ENCODE peak calls at places on chromosome 10, in seven cellular contexts. One of them, this sample, is unnamed.

GRCh38 chr10:103676851-103677417 is 178.4 kb downstream of the SH3PXD2A start:
- DNase-seq in body of pancreas: peak
- DNase-seq in esophagus squamous epithelium: no peak
- DNase-seq in progenitor cell of endocrine pancreas: no peak
- DNase-seq in choroid plexus epithelial cell: peak
- DNase-seq in adrenal gland: no peak
- DNase-seq in astrocyte of the cerebellum: no peak
- DNase-seq in this sample: no peak

GRCh38 chr10:117752103-117752502 is 209.6 kb downstream of the EMX2 start:
- DNase-seq in body of pancreas: no peak
- DNase-seq in esophagus squamous epithelium: no peak
- DNase-seq in progenitor cell of endocrine pancreas: no peak
- DNase-seq in choroid plexus epithelial cell: no peak
- DNase-seq in adrenal gland: no peak
- DNase-seq in astrocyte of the cerebellum: no peak
- DNase-seq in this sample: no peak

GRCh38 chr10:5659702-5660528 is 6.5 kb downstream of the ASB13 start:
- DNase-seq in body of pancreas: peak
- DNase-seq in esophagus squamous epithelium: peak
- DNase-seq in progenitor cell of endocrine pancreas: no peak
- DNase-seq in choroid plexus epithelial cell: peak
- DNase-seq in adrenal gland: peak
- DNase-seq in astrocyte of the cerebellum: peak
- DNase-seq in this sample: no peak

GRCh38 chr10:79403441-79404230 is 41.8 kb downstream of the ZCCHC24 start:
- DNase-seq in body of pancreas: no peak
- DNase-seq in esophagus squamous epithelium: no peak
- DNase-seq in progenitor cell of endocrine pancreas: no peak
- DNase-seq in choroid plexus epithelial cell: peak
- DNase-seq in adrenal gland: peak
- DNase-seq in astrocyte of the cerebellum: no peak
- DNase-seq in this sample: no peak

GRCh38 chr10:6406220-6407033 is 173.6 kb downstream of the PRKCQ start:
- DNase-seq in body of pancreas: no peak
- DNase-seq in esophagus squamous epithelium: no peak
- DNase-seq in progenitor cell of endocrine pancreas: no peak
- DNase-seq in choroid plexus epithelial cell: peak
- DNase-seq in adrenal gland: no peak
- DNase-seq in astrocyte of the cerebellum: peak
- DNase-seq in this sample: no peak

GRCh38 chr10:31490858-31491504 is 172.0 kb downstream of the ZEB1 start:
- DNase-seq in body of pancreas: no peak
- DNase-seq in esophagus squamous epithelium: no peak
- DNase-seq in progenitor cell of endocrine pancreas: no peak
- DNase-seq in choroid plexus epithelial cell: peak
- DNase-seq in adrenal gland: no peak
- DNase-seq in astrocyte of the cerebellum: peak
- DNase-seq in this sample: no peak

GRCh38 chr10:85604884-85605283 is 761.7 kb downstream of the GRID1 start:
- DNase-seq in body of pancreas: no peak
- DNase-seq in esophagus squamous epithelium: no peak
- DNase-seq in progenitor cell of endocrine pancreas: no peak
- DNase-seq in choroid plexus epithelial cell: no peak
- DNase-seq in adrenal gland: no peak
- DNase-seq in astrocyte of the cerebellum: no peak
- DNase-seq in this sample: no peak

GRCh38 chr10:72484521-72484920 is 129.8 kb upstream of the DNAJB12 start:
- DNase-seq in body of pancreas: no peak
- DNase-seq in esophagus squamous epithelium: no peak
- DNase-seq in progenitor cell of endocrine pancreas: no peak
- DNase-seq in choroid plexus epithelial cell: no peak
- DNase-seq in adrenal gland: no peak
- DNase-seq in astrocyte of the cerebellum: no peak
- DNase-seq in this sample: no peak

GRCh38 chr10:127552446-127552845 is 3.3 kb downstream of the NPS start:
- DNase-seq in body of pancreas: no peak
- DNase-seq in esophagus squamous epithelium: no peak
- DNase-seq in progenitor cell of endocrine pancreas: no peak
- DNase-seq in choroid plexus epithelial cell: no peak
- DNase-seq in adrenal gland: no peak
- DNase-seq in astrocyte of the cerebellum: no peak
- DNase-seq in this sample: no peak

GRCh38 chr10:24350111-24350921 is 141.4 kb downstream of the KIAA1217 start:
- DNase-seq in body of pancreas: no peak
- DNase-seq in esophagus squamous epithelium: no peak
- DNase-seq in progenitor cell of endocrine pancreas: no peak
- DNase-seq in choroid plexus epithelial cell: peak
- DNase-seq in adrenal gland: no peak
- DNase-seq in astrocyte of the cerebellum: peak
- DNase-seq in this sample: no peak

GRCh38 chr10:114400091-114400490 is 4.2 kb downstream of the AFAP1L2 start:
- DNase-seq in body of pancreas: no peak
- DNase-seq in esophagus squamous epithelium: no peak
- DNase-seq in progenitor cell of endocrine pancreas: no peak
- DNase-seq in choroid plexus epithelial cell: peak
- DNase-seq in adrenal gland: no peak
- DNase-seq in astrocyte of the cerebellum: no peak
- DNase-seq in this sample: no peak

GRCh38 chr10:88389456-88389855 is 193.7 kb downstream of the RNLS start:
- DNase-seq in body of pancreas: peak
- DNase-seq in esophagus squamous epithelium: no peak
- DNase-seq in progenitor cell of endocrine pancreas: no peak
- DNase-seq in choroid plexus epithelial cell: peak
- DNase-seq in adrenal gland: peak
- DNase-seq in astrocyte of the cerebellum: peak
- DNase-seq in this sample: no peak

GRCh38 chr10:95519132-95519487 is 42.1 kb downstream of the SORBS1 start:
- DNase-seq in body of pancreas: peak
- DNase-seq in esophagus squamous epithelium: no peak
- DNase-seq in progenitor cell of endocrine pancreas: no peak
- DNase-seq in choroid plexus epithelial cell: no peak
- DNase-seq in adrenal gland: no peak
- DNase-seq in astrocyte of the cerebellum: no peak
- DNase-seq in this sample: no peak

GRCh38 chr10:93999401-93999851 is 5.7 kb downstream of the PLCE1 start:
- DNase-seq in body of pancreas: peak
- DNase-seq in esophagus squamous epithelium: no peak
- DNase-seq in progenitor cell of endocrine pancreas: no peak
- DNase-seq in choroid plexus epithelial cell: peak
- DNase-seq in adrenal gland: no peak
- DNase-seq in astrocyte of the cerebellum: peak
- DNase-seq in this sample: no peak

GRCh38 chr10:80453392-80453714 is 757 bp upstream of the TSPAN14 start:
- DNase-seq in body of pancreas: no peak
- DNase-seq in esophagus squamous epithelium: no peak
- DNase-seq in progenitor cell of endocrine pancreas: no peak
- DNase-seq in choroid plexus epithelial cell: no peak
- DNase-seq in adrenal gland: no peak
- DNase-seq in astrocyte of the cerebellum: no peak
- DNase-seq in this sample: no peak

GRCh38 chr10:58241346-58241745 is 26.3 kb downstream of the IPMK start:
- DNase-seq in body of pancreas: no peak
- DNase-seq in esophagus squamous epithelium: no peak
- DNase-seq in progenitor cell of endocrine pancreas: no peak
- DNase-seq in choroid plexus epithelial cell: peak
- DNase-seq in adrenal gland: no peak
- DNase-seq in astrocyte of the cerebellum: peak
- DNase-seq in this sample: no peak

GRCh38 chr10:11450427-11450826 is 161.0 kb downstream of the USP6NL start:
- DNase-seq in body of pancreas: no peak
- DNase-seq in esophagus squamous epithelium: no peak
- DNase-seq in progenitor cell of endocrine pancreas: no peak
- DNase-seq in choroid plexus epithelial cell: no peak
- DNase-seq in adrenal gland: no peak
- DNase-seq in astrocyte of the cerebellum: no peak
- DNase-seq in this sample: no peak

GRCh38 chr10:126400641-126401040 is 12.4 kb upstream of the ADAM12 start:
- DNase-seq in body of pancreas: no peak
- DNase-seq in esophagus squamous epithelium: no peak
- DNase-seq in progenitor cell of endocrine pancreas: no peak
- DNase-seq in choroid plexus epithelial cell: no peak
- DNase-seq in adrenal gland: no peak
- DNase-seq in astrocyte of the cerebellum: no peak
- DNase-seq in this sample: no peak
- TF ChIP-seq CTCF in body of pancreas: no peak
- TF ChIP-seq CTCF in esophagus squamous epithelium: no peak
- TF ChIP-seq CTCF in progenitor cell of endocrine pancreas: no peak
- TF ChIP-seq CTCF in choroid plexus epithelial cell: no peak
- TF ChIP-seq CTCF in adrenal gland: no peak
- TF ChIP-seq CTCF in astrocyte of the cerebellum: no peak
- TF ChIP-seq CTCF in this sample: no peak

DNA sequence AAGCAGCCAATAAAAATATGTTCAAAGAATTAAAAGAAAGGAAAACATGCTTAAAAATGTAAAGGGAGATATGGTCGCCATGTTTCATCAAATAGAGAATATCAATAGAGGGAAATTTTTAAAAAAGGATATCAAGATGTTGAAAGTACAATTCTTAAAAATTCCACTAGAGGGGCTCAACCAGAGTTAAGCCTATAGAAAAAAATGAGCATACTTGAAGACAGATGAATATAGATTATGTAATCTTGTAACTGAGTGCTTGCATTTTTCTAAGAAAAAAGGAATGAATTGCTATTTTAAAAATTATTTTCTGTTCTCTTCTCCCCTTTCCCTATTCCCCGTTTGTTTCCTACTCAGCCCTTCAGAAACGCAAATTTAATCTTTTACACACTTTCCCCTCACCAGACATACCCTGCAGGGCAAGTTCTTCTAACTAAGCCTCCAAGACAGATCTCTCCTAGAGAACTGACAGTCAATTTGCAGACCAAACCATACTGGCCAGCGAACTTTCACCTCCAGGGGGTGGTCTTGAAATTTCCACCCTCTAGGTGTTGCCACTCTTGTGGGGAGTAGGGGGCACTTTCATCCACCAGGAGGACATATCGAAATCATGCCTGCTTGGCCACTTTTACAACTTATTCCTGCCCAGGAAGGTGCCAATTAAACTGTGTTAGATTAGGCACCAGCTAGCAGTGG is 67.7 kb downstream of the NSUN6 start:
- DNase-seq in body of pancreas: no peak
- DNase-seq in esophagus squamous epithelium: no peak
- DNase-seq in progenitor cell of endocrine pancreas: no peak
- DNase-seq in choroid plexus epithelial cell: peak
- DNase-seq in adrenal gland: no peak
- DNase-seq in astrocyte of the cerebellum: no peak
- DNase-seq in this sample: no peak
- TF ChIP-seq CTCF in body of pancreas: peak
- TF ChIP-seq CTCF in esophagus squamous epithelium: peak
- TF ChIP-seq CTCF in progenitor cell of endocrine pancreas: peak
- TF ChIP-seq CTCF in choroid plexus epithelial cell: peak
- TF ChIP-seq CTCF in adrenal gland: no peak
- TF ChIP-seq CTCF in astrocyte of the cerebellum: no peak
- TF ChIP-seq CTCF in this sample: no peak

GRCh38 chr10:75108684-75109458 is 2.6 kb upstream of the SAMD8 start:
- DNase-seq in body of pancreas: peak
- DNase-seq in esophagus squamous epithelium: no peak
- DNase-seq in progenitor cell of endocrine pancreas: peak
- DNase-seq in choroid plexus epithelial cell: no peak
- DNase-seq in adrenal gland: no peak
- DNase-seq in astrocyte of the cerebellum: no peak
- DNase-seq in this sample: no peak

GRCh38 chr10:75110006-75110632 is 1.3 kb upstream of the SAMD8 start:
- DNase-seq in body of pancreas: no peak
- DNase-seq in esophagus squamous epithelium: no peak
- DNase-seq in progenitor cell of endocrine pancreas: no peak
- DNase-seq in choroid plexus epithelial cell: no peak
- DNase-seq in adrenal gland: peak
- DNase-seq in astrocyte of the cerebellum: no peak
- DNase-seq in this sample: no peak

GRCh38 chr10:75111906-75112703 is 649 bp downstream of the SAMD8 start:
- DNase-seq in body of pancreas: peak
- DNase-seq in esophagus squamous epithelium: no peak
- DNase-seq in progenitor cell of endocrine pancreas: no peak
- DNase-seq in choroid plexus epithelial cell: peak
- DNase-seq in adrenal gland: peak
- DNase-seq in astrocyte of the cerebellum: peak
- DNase-seq in this sample: peak

GRCh38 chr10:75109459-75109778 is 2.0 kb upstream of the SAMD8 start:
- DNase-seq in body of pancreas: no peak
- DNase-seq in esophagus squamous epithelium: no peak
- DNase-seq in progenitor cell of endocrine pancreas: no peak
- DNase-seq in choroid plexus epithelial cell: no peak
- DNase-seq in adrenal gland: no peak
- DNase-seq in astrocyte of the cerebellum: no peak
- DNase-seq in this sample: no peak

DNA sequence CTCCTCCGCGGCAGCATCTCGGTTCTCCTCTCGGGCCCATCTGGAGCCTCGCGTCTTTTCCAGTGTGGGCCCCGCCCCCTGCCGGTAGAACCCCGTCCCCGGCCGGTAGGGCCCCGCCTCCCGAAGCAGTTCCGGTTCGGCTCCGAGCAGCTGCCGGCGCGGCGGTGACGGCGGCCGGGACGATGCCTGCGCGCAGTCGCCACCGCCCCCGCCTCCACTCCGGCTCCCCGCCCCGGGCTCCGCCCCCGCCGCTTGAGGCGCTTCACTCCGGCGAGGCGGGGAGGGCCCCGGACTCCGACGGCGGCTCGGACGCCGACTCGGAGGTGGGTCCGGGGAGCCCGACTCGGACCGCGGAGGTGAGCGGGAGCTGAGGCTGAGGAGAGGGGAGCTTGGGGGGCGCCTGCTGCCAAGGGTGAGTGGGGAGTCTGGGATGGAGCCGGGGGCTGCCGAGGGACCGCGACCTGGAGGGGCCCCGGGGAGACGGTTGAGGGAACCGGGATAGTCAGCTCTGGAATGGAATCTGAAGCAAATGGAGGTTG is at the start of gene SAMD8:
- DNase-seq in body of pancreas: peak
- DNase-seq in esophagus squamous epithelium: peak
- DNase-seq in progenitor cell of endocrine pancreas: peak
- DNase-seq in choroid plexus epithelial cell: peak
- DNase-seq in adrenal gland: peak
- DNase-seq in astrocyte of the cerebellum: peak
- DNase-seq in this sample: peak
- TF ChIP-seq CTCF in body of pancreas: peak
- TF ChIP-seq CTCF in esophagus squamous epithelium: peak
- TF ChIP-seq CTCF in progenitor cell of endocrine pancreas: peak
- TF ChIP-seq CTCF in choroid plexus epithelial cell: no peak
- TF ChIP-seq CTCF in adrenal gland: peak
- TF ChIP-seq CTCF in astrocyte of the cerebellum: peak
- TF ChIP-seq CTCF in this sample: no peak

DNA sequence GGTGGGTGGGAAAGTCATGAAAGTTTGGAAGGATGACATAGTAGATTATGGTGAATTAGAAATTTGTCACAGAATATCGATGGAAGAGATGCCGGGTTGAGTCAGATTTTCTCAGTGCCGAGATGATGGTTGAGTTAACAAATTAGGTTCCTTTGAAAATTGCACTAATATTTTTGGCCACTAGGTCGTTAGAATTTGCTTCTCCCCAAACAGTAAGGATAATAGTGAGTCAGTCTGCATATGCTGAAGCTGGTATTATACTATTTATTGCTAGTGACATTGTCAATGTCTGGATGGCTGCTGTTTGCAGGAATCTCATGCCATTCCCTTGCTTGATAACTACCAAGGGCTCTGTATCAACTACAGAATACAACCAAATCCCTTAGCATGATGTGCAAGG is 37.7 kb upstream of the MINDY3 start:
- DNase-seq in body of pancreas: no peak
- DNase-seq in esophagus squamous epithelium: no peak
- DNase-seq in progenitor cell of endocrine pancreas: no peak
- DNase-seq in choroid plexus epithelial cell: peak
- DNase-seq in adrenal gland: no peak
- DNase-seq in astrocyte of the cerebellum: no peak
- DNase-seq in this sample: no peak
- TF ChIP-seq CTCF in body of pancreas: no peak
- TF ChIP-seq CTCF in esophagus squamous epithelium: peak
- TF ChIP-seq CTCF in progenitor cell of endocrine pancreas: peak
- TF ChIP-seq CTCF in choroid plexus epithelial cell: peak
- TF ChIP-seq CTCF in adrenal gland: no peak
- TF ChIP-seq CTCF in astrocyte of the cerebellum: peak
- TF ChIP-seq CTCF in this sample: no peak

This sample was measured in omental fat pad.